ENCODE peak calls at places on chromosomes 3 and 15, in seven cellular contexts. O, G, F, N, I, A and P are unnamed samples.

GRCh38 chr3:195150194-195151118 is 120.5 kb downstream of the XXYLT1 start:
- DNase-seq in O (peak; percentile 81), G (peak; percentile 61), F (peak; percentile 79), N (peak; percentile 83), I (no peak), A (peak; percentile 83), P (peak; percentile 77)

GRCh38 chr3:167861649-167862048 is 126.1 kb downstream of the SERPINI1 start:
- DNase-seq in O (no peak), G (no peak), F (no peak), N (no peak), I (no peak), A (no peak), P (no peak)

GRCh38 chr3:195100903-195101591 is 169.9 kb downstream of the XXYLT1 start:
- DNase-seq in O (peak; percentile 55), G (peak; percentile 29), F (no peak), N (peak; percentile 50), I (peak; percentile 31), A (peak; percentile 90), P (peak; percentile 76)

GRCh38 chr3:113018461-113019181 is 27.8 kb downstream of the GTPBP8 start:
- DNase-seq in O (peak; percentile 13), G (no peak), F (no peak), N (no peak), I (peak; percentile 18), A (peak; percentile 22), P (no peak)

GRCh38 chr3:130601662-130602061 is 84.7 kb downstream of the COL6A6 start:
- DNase-seq in O (peak; percentile 40), G (no peak), F (no peak), N (no peak), I (no peak), A (no peak), P (no peak)

GRCh38 chr3:184568591-184568917 is 7.0 kb downstream of the EPHB3 start:
- DNase-seq in O (no peak), G (no peak), F (no peak), N (no peak), I (no peak), A (no peak), P (no peak)

GRCh38 chr15:79329186-79329611 is 18.3 kb downstream of the TMED3 start:
- DNase-seq in O (peak; percentile 68), G (no peak), F (no peak), N (no peak), I (no peak), A (no peak), P (no peak)

GRCh38 chr15:78438595-78439285 is 724 bp downstream of the IREB2 start:
- DNase-seq in O (no peak), G (no peak), F (no peak), N (no peak), I (no peak), A (peak; percentile 51), P (no peak)

GRCh38 chr3:196660381-196661166 is 21.1 kb downstream of the NRROS start:
- DNase-seq in O (no peak), G (no peak), F (no peak), N (peak; percentile 59), I (no peak), A (no peak), P (peak; percentile 75)

GRCh38 chr3:33054100-33055097 is 42.5 kb downstream of the GLB1 start:
- DNase-seq in O (no peak), G (no peak), F (no peak), N (no peak), I (no peak), A (no peak), P (no peak)

GRCh38 chr3:169914321-169914720 is 2.9 kb downstream of the SAMD7 start:
- DNase-seq in O (peak; percentile 22), G (no peak), F (no peak), N (no peak), I (no peak), A (no peak), P (no peak)

GRCh38 chr3:183862610-183863009 is 22.1 kb downstream of the PARL start:
- DNase-seq in O (no peak), G (no peak), F (no peak), N (no peak), I (no peak), A (no peak), P (no peak)

GRCh38 chr3:24595801-24596200 is 101.2 kb upstream of the THRB start:
- DNase-seq in O (no peak), G (no peak), F (no peak), N (no peak), I (no peak), A (no peak), P (no peak)

GRCh38 chr3:165256554-165256953 is 60.4 kb upstream of the SLITRK3 start:
- DNase-seq in O (no peak), G (no peak), F (no peak), N (no peak), I (no peak), A (no peak), P (no peak)

GRCh38 chr3:14352002-14352627 is 50.3 kb upstream of the SLC6A6 start:
- DNase-seq in O (peak; percentile 7), G (no peak), F (no peak), N (no peak), I (no peak), A (no peak), P (no peak)

GRCh38 chr15:100863406-100864198 is 16.0 kb upstream of the ALDH1A3 start:
- DNase-seq in O (peak; percentile 90), G (peak; percentile 51), F (peak; percentile 69), N (peak; percentile 43), I (no peak), A (peak; percentile 69), P (peak; percentile 24)

GRCh38 chr3:58656631-58657030 is 9.9 kb downstream of the FAM3D start:
- DNase-seq in O (no peak), G (peak; percentile 3), F (no peak), N (no peak), I (no peak), A (no peak), P (no peak)

GRCh38 chr3:151296226-151296625 is 17.9 kb upstream of the P2RY14 start:
- DNase-seq in O (no peak), G (no peak), F (no peak), N (no peak), I (no peak), A (no peak), P (no peak)

GRCh38 chr3:88896026-88896425 is 211.4 kb upstream of the EPHA3 start:
- DNase-seq in O (no peak), G (no peak), F (no peak), N (no peak), I (no peak), A (no peak), P (no peak)

GRCh38 chr3:152477422-152477821 is 208.7 kb downstream of the MBNL1 start:
- DNase-seq in O (peak; percentile 13), G (no peak), F (no peak), N (no peak), I (no peak), A (no peak), P (no peak)

GRCh38 chr3:39132096-39133092 is 21.0 kb downstream of the CSRNP1 start:
- DNase-seq in O (no peak), G (no peak), F (no peak), N (peak; percentile 33), I (no peak), A (no peak), P (no peak)

GRCh38 chr3:39133822-39134221 is 19.6 kb downstream of the CSRNP1 start:
- DNase-seq in O (no peak), G (no peak), F (no peak), N (peak; percentile 9), I (no peak), A (no peak), P (peak; percentile 2)

GRCh38 chr3:39135170-39135805 is 18.1 kb downstream of the CSRNP1 start:
- DNase-seq in O (no peak), G (no peak), F (peak; percentile 56), N (peak; percentile 66), I (no peak), A (peak; percentile 71), P (no peak)

GRCh38 chr3:39134305-39134704 is 19.1 kb downstream of the CSRNP1 start:
- DNase-seq in O (no peak), G (no peak), F (no peak), N (no peak), I (no peak), A (no peak), P (no peak)

DNA sequence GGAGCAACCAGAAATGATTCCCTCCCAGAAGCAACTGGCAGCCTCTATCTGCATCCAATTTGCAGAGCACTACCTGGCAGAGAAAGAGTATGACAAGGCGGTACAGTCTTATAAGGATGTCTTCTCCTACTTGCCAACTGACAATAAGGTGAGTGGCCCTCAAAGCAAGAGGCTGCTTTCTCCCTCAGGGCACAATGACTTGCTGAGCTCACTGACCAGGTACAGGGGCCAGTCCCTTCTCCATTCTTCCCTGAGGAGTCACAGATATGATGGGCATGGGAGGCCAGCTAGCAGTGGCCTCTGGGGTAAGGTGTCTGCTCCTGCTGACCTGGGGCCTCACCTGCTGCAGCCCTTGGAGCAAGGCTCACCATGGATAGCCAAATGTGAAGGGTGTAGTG is 20.3 kb downstream of the CSRNP1 start:
- DNase-seq in O (no peak), G (no peak), F (no peak), N (no peak), I (no peak), A (no peak), P (no peak)
- TF ChIP-seq POLR2A in O (no peak), G (no peak), F (no peak), N (no peak), I (no peak), A (no peak), P (no peak)

DNA sequence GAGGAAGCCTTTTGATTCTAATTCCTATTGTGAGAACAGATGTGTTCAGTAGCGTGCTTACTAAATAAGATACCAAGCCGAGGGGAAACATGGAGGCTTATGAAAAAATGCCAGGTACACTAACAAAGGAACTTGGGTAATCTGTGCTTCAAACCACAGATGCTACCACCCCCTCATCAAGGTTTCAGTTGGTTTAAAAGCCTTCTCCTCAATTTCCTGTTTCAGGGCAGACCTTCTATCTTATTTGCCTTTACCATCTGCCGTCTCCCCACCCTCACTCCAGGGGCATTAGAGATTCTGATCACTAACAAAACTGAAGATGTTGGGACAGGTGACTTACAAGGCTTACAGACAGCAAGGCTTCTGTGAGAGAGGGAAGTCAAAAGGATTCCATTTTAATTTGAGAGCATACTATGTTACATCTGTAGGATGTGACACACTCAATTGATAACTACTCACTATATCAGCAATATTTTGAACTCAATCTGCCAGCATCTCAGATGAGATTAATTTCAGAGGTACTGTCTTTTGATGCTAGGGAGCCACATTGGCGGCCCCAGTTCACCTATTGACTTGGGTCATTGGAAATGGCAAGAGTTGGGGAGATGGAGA is 60.6 kb upstream of the PLCL2 start:
- DNase-seq in O (no peak), G (no peak), F (no peak), N (no peak), I (no peak), A (no peak), P (no peak)
- H3K4me3 ChIP-seq in O (no peak overlapping the region), G (no peak overlapping the region), F (no peak overlapping the region), N (no peak overlapping the region), I (no peak overlapping the region), A (no peak overlapping the region), P (no peak overlapping the region)

DNA sequence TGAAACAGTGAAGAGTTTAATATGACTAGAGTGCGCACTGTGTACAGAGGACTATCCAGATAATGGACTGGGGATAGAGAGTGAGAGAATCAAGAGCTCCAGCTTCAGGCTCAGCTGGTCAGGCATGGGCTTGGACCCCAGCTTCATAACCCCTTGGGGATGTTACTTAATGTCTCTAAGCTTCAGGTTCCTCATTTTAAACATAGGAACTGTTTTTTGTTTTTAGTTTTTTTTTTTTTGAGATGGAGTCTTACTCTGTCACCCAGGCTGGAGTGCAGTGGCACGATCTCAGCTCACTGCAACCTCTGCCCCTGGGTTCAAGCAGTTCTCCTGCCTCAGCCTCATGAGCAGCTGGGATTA is 9.9 kb upstream of the BRPF1 start:
- DNase-seq in O (no peak), G (no peak), F (no peak), N (no peak), I (no peak), A (no peak), P (no peak)
- H3K4me1 ChIP-seq in O (no peaks in the 10 kb centered on the region), G (no peaks in the 10 kb centered on the region), F (no peaks in the 10 kb centered on the region), N (no peaks in the 10 kb centered on the region), I (no peaks in the 10 kb centered on the region), A (peaks cover 4% of the 10 kb centered on the region), P (no peaks in the 10 kb centered on the region)

GRCh38 chr3:51391075-51391565 is at the start of gene RBM15B:
- DNase-seq in O (peak; percentile 96), G (peak; percentile 98), F (peak; percentile 96), N (peak; percentile 98), I (peak; percentile 92), A (peak; percentile 99), P (peak; percentile 98)
- TF ChIP-seq POLR2A in O (peak; percentile 96), G (peak; percentile 18), F (peak; percentile 71), N (no peak), I (no peak), A (no peak), P (peak; percentile 50)